ENCODE peak calls at places on chromosomes 4 and X, in five cellular contexts. R is HS-5, Q is A549, F is GF-D8, T is EH. U is an unnamed sample.

GRCh38 chr4:138992676-138993075 is 22.9 kb upstream of the NOCT start:
- DNase-seq in F (no peak), Q (no peak), R (no peak), T (no peak), U (no peak)

GRCh38 chr4:20305976-20306375 is 54.3 kb downstream of the SLIT2 start:
- DNase-seq in F (no peak), R (no peak), T (peak), Q (no peak), U (no peak)

GRCh38 chr4:7518871-7519637 is 84.3 kb upstream of the PSAPL1 start:
- DNase-seq in Q (no peak), T (no peak), F (no peak), R (no peak), U (no peak)

GRCh38 chr4:152678841-152679240 is 956 bp downstream of the TMEM154 start:
- DNase-seq in T (no peak), R (no peak), F (no peak), Q (no peak), U (no peak)

GRCh38 chrX:19107035-19107434 is 15.2 kb downstream of the ADGRG2 start:
- DNase-seq in Q (no peak), T (no peak), R (no peak), F (no peak), U (no peak)

GRCh38 chrX:21881881-21882574 is 26.2 kb downstream of the YY2 start:
- DNase-seq in R (no peak), F (no peak), T (no peak), Q (no peak), U (no peak)

GRCh38 chr4:46277165-46277951 is 112.6 kb downstream of the GABRA2 start:
- DNase-seq in R (no peak), Q (no peak), T (no peak), F (no peak), U (no peak)

GRCh38 chr4:20603671-20604313 is 96.5 kb upstream of the PACRGL start:
- DNase-seq in T (peak), F (no peak), Q (no peak), R (peak), U (no peak)

GRCh38 chr4:140579278-140579677 is 10.5 kb upstream of the UCP1 start:
- DNase-seq in R (no peak), F (no peak), Q (no peak), T (no peak), U (no peak)

GRCh38 chrX:85024562-85024961 is 20.9 kb downstream of the APOOL start:
- DNase-seq in F (no peak), Q (no peak), R (no peak), T (no peak), U (no peak)

GRCh38 chrX:150759568-150760416 is 66.6 kb downstream of the MTMR1 start:
- DNase-seq in T (no peak), Q (no peak), F (no peak), R (no peak), U (no peak)

GRCh38 chrX:65925592-65925991 is 114.3 kb downstream of the VSIG4 start:
- DNase-seq in Q (no peak), R (no peak), F (no peak), T (no peak), U (no peak)

GRCh38 chr4:1216869-1217294 is 32.0 kb downstream of the CTBP1 start:
- DNase-seq in R (no peak), F (peak), Q (no peak), T (no peak), U (no peak)

GRCh38 chrX:70500826-70501225 is 56.2 kb downstream of the DLG3 start:
- DNase-seq in Q (no peak), F (no peak), T (no peak), R (no peak), U (no peak)

GRCh38 chr4:127868196-127868595 is 12.5 kb upstream of the PLK4 start:
- DNase-seq in Q (no peak), T (peak), R (no peak), F (no peak), U (no peak)

GRCh38 chrX:134258202-134258601 is 21.2 kb downstream of the CCDC160 start:
- DNase-seq in Q (no peak), R (no peak), T (no peak), F (no peak), U (no peak)

GRCh38 chr4:7803371-7803770 is 136.3 kb downstream of the AFAP1 start:
- DNase-seq in Q (no peak), F (no peak), R (no peak), T (no peak), U (no peak)

GRCh38 chr4:108762559-108763225 is at the start of gene ETNPPL:
- DNase-seq in R (no peak), T (peak), F (no peak), Q (no peak), U (peak)

GRCh38 chr4:72942565-72942964 is 127.0 kb downstream of the COX18 start:
- DNase-seq in T (no peak), R (no peak), F (no peak), Q (no peak), U (no peak)

GRCh38 chr4:1246111-1246881 is 2.6 kb downstream of the CTBP1 start:
- DNase-seq in F (peak), R (no peak), T (no peak), Q (no peak), U (no peak)

GRCh38 chr4:24853142-24853541 is 57.8 kb downstream of the SOD3 start:
- DNase-seq in R (no peak), Q (no peak), F (no peak), T (no peak), U (no peak)

GRCh38 chrX:111868726-111869638 is 7.0 kb upstream of the TRPC5OS start:
- DNase-seq in R (no peak), F (no peak), T (no peak), Q (no peak), U (no peak)

GRCh38 chr4:37243722-37244582 is 591 bp upstream of the NWD2 start:
- DNase-seq in F (no peak), R (no peak), T (no peak), Q (no peak), U (no peak)

GRCh38 chr4:188976644-188977115 is 837.4 kb downstream of the TRIML1 start:
- DNase-seq in R (no peak), T (peak), F (no peak), Q (no peak), U (no peak)

GRCh38 chr4:23305026-23305425 is 584.8 kb downstream of the PPARGC1A start:
- DNase-seq in R (no peak), T (no peak), Q (no peak), F (no peak), U (no peak)

GRCh38 chr4:5751918-5752802 is 41.2 kb downstream of the EVC start:
- DNase-seq in Q (no peak), R (no peak), F (no peak), T (no peak), U (no peak)

GRCh38 chr4:167475951-167476350 is 241.7 kb upstream of the SPOCK3 start:
- DNase-seq in Q (no peak), T (no peak), R (no peak), F (no peak), U (no peak)

GRCh38 chr4:92266521-92266920 is 37.2 kb upstream of the GRID2 start:
- DNase-seq in T (no peak), F (no peak), R (no peak), Q (no peak), U (no peak)

GRCh38 chrX:48835524-48836329 is at the start of gene PCSK1N:
- DNase-seq in F (no peak), R (no peak), Q (peak), T (no peak), U (no peak)

GRCh38 chrX:72376124-72376523 is 70.4 kb upstream of the CITED1 start:
- DNase-seq in R (no peak), Q (no peak), F (no peak), T (no peak), U (no peak)

GRCh38 chr4:138086471-138086870 is 155.7 kb downstream of the SLC7A11 start:
- DNase-seq in Q (no peak), F (no peak), T (peak), R (no peak), U (no peak)

GRCh38 chr4:136927172-136927571 is 605.1 kb downstream of the PCDH18 start:
- DNase-seq in Q (no peak), R (peak), T (no peak), F (no peak), U (no peak)

GRCh38 chr4:8221476-8221875 is 22.4 kb downstream of the SH3TC1 start:
- DNase-seq in R (peak), F (peak), Q (no peak), T (peak), U (no peak)

GRCh38 chr4:96736352-96736889 is 896.5 kb downstream of the PDHA2 start:
- DNase-seq in Q (peak), F (no peak), R (peak), T (peak), U (no peak)

GRCh38 chr4:153113061-153113837 is 91.0 kb upstream of the TRIM2 start:
- DNase-seq in R (no peak), Q (no peak), T (peak), F (no peak), U (no peak)

GRCh38 chrX:54639346-54640102 is 109.5 kb downstream of the GNL3L start:
- DNase-seq in F (peak), R (peak), T (peak), Q (peak), U (peak)

GRCh38 chrX:45196701-45197100 is 4.0 kb downstream of the DIPK2B start:
- DNase-seq in F (no peak), Q (no peak), T (peak), R (peak), U (no peak)

U was measured in HuH-7.